ENCODE peak calls at places on chromosomes 16 and 17, in nine cellular contexts. G, I, O, Y, V, Q, L, S and M are unnamed samples.

GRCh38 chr17:40122466-40122943 is 734 bp downstream of the MSL1 start:
- DNase-seq in I (peak; percentile 68), G (peak; percentile 86), Y (peak; percentile 47), Q (no peak), V (no peak), S (peak; percentile 45), L (peak; percentile 41), O (peak; percentile 77), M (peak; percentile 64)

GRCh38 chr16:27225536-27226360 is 22.4 kb downstream of the KDM8 start:
- DNase-seq in V (no peak), Y (no peak), I (peak; percentile 51), G (no peak), L (no peak), Q (no peak), O (no peak), S (no peak), M (no peak)

GRCh38 chr17:67606471-67606870 is 111.3 kb upstream of the NOL11 start:
- DNase-seq in L (no peak), I (peak; percentile 71), O (no peak), G (no peak), Y (peak; percentile 30), S (no peak), V (no peak), Q (no peak), M (no peak)

GRCh38 chr17:18280766-18281165 is 20.3 kb downstream of the MIEF2 start:
- DNase-seq in L (no peak), G (no peak), O (no peak), Q (no peak), S (peak; percentile 21), Y (peak; percentile 27), I (no peak), V (no peak), M (no peak)

GRCh38 chr16:752008-752315 is 8.6 kb upstream of the MSLN start:
- DNase-seq in I (no peak), Q (no peak), L (no peak), Y (no peak), O (no peak), S (no peak), G (no peak), V (no peak), M (no peak)

GRCh38 chr16:88705746-88706287 is 391 bp downstream of the RNF166 start:
- DNase-seq in V (no peak), Q (no peak), I (peak; percentile 38), L (no peak), Y (no peak), O (no peak), S (no peak), G (no peak), M (peak; percentile 67)

GRCh38 chr17:6555331-6556120 is 829 bp downstream of the PITPNM3 start:
- DNase-seq in L (no peak), S (no peak), Y (peak; percentile 39), O (no peak), V (no peak), G (peak; percentile 79), Q (no peak), I (peak; percentile 38), M (peak; percentile 60)

GRCh38 chr17:17693253-17693954 is 12.1 kb downstream of the RAI1 start:
- DNase-seq in O (peak; percentile 78), G (peak; percentile 98), Y (no peak), V (no peak), L (no peak), Q (no peak), S (no peak), I (peak; percentile 86), M (no peak)

GRCh38 chr16:9049241-9049640 is 42.2 kb upstream of the HAPSTR1 start:
- DNase-seq in Q (no peak), O (no peak), V (no peak), I (no peak), L (peak; percentile 82), Y (peak; percentile 97), S (peak; percentile 90), G (no peak), M (peak; percentile 21)

GRCh38 chr17:16551878-16552636 is 16.9 kb downstream of the ZNF287 start:
- DNase-seq in L (no peak), G (no peak), Y (no peak), S (peak; percentile 2), I (no peak), O (no peak), Q (no peak), V (no peak), M (no peak)

GRCh38 chr17:57295526-57296023 is 39.3 kb downstream of the MSI2 start:
- DNase-seq in V (no peak), I (no peak), O (no peak), L (peak; percentile 39), G (peak; percentile 76), Y (peak; percentile 71), Q (no peak), S (peak; percentile 31), M (no peak)

GRCh38 chr16:72172105-72173034 is at the start of gene PMFBP1:
- DNase-seq in L (peak; percentile 90), S (peak; percentile 60), O (no peak), V (peak; percentile 46), G (peak; percentile 60), Q (no peak), I (peak; percentile 26), Y (peak; percentile 59), M (peak; percentile 17)

GRCh38 chr16:85052536-85052935 is 24.9 kb downstream of the KIAA0513 start:
- DNase-seq in S (peak; percentile 15), V (no peak), I (no peak), Y (no peak), O (no peak), Q (no peak), L (no peak), G (no peak), M (no peak)

GRCh38 chr17:13601776-13602551 is at the start of gene HS3ST3A1:
- DNase-seq in G (peak; percentile 97), I (no peak), Y (peak; percentile 82), L (peak; percentile 84), Q (no peak), O (no peak), V (peak; percentile 38), S (peak; percentile 87), M (peak; percentile 95)

GRCh38 chr16:87549627-87550509 is 52.4 kb upstream of the JPH3 start:
- DNase-seq in S (no peak), Y (no peak), L (no peak), Q (no peak), O (no peak), I (no peak), V (no peak), G (no peak), M (no peak)

GRCh38 chr17:57357830-57358426 is 101.6 kb downstream of the MSI2 start:
- DNase-seq in I (no peak), G (peak; percentile 76), V (no peak), S (no peak), L (no peak), Y (no peak), Q (no peak), O (no peak), M (no peak)

GRCh38 chr16:75593825-75594820 is 27.9 kb downstream of the GABARAPL2 start:
- DNase-seq in Y (peak; percentile 83), O (no peak), S (peak; percentile 9), G (peak; percentile 69), V (peak; percentile 80), L (peak; percentile 50), I (no peak), Q (no peak), M (peak; percentile 27)

GRCh38 chr16:53629607-53630312 is 73.9 kb downstream of the RPGRIP1L start:
- DNase-seq in O (no peak), I (peak; percentile 68), G (no peak), Y (no peak), L (no peak), Q (no peak), S (peak; percentile 5), V (no peak), M (no peak)

GRCh38 chr16:4383591-4384495 is 12.2 kb downstream of the VASN start:
- DNase-seq in G (peak; percentile 49), I (peak; percentile 12), Q (no peak), S (no peak), O (no peak), Y (no peak), V (no peak), L (no peak), M (no peak)

GRCh38 chr17:43411369-43411677 is 12.5 kb downstream of the ARL4D start:
- DNase-seq in I (no peak), Y (no peak), Q (no peak), V (no peak), L (no peak), G (no peak), S (no peak), O (no peak), M (no peak)

GRCh38 chr17:9175700-9176467 is 154.6 kb downstream of the NTN1 start:
- DNase-seq in L (no peak), I (no peak), G (no peak), V (no peak), O (no peak), Q (no peak), Y (no peak), S (no peak), M (no peak)

GRCh38 chr17:50148226-50149098 is 2.0 kb downstream of the PPP1R9B start:
- DNase-seq in S (no peak), G (peak; percentile 87), Q (peak; percentile 40), Y (peak; percentile 39), V (peak; percentile 52), O (no peak), I (peak; percentile 82), L (no peak), M (peak; percentile 67)

GRCh38 chr16:70496513-70496912 is 26.8 kb downstream of the COG4 start:
- DNase-seq in S (no peak), Y (no peak), I (no peak), V (no peak), L (no peak), O (no peak), Q (no peak), G (no peak), M (no peak)

GRCh38 chr17:28612531-28612930 is 1.5 kb downstream of the RSKR start:
- DNase-seq in S (no peak), O (no peak), V (no peak), Q (no peak), G (no peak), I (no peak), Y (no peak), L (no peak), M (no peak)

GRCh38 chr17:79800325-79801155 is 3.7 kb upstream of the CBX8 start:
- DNase-seq in G (peak; percentile 77), Q (no peak), S (peak; percentile 57), O (no peak), L (peak; percentile 21), V (peak; percentile 49), Y (peak; percentile 39), I (no peak), M (peak; percentile 54)

GRCh38 chr16:78505544-78506371 is 406.3 kb downstream of the WWOX start:
- DNase-seq in Y (no peak), V (no peak), S (peak; percentile 67), L (no peak), O (peak; percentile 85), Q (no peak), G (no peak), I (peak; percentile 50), M (peak; percentile 35)

GRCh38 chr17:82933006-82933310 is 93.1 kb upstream of the ZNF750 start:
- DNase-seq in S (no peak), Y (no peak), G (no peak), Q (no peak), O (peak; percentile 53), I (no peak), L (no peak), V (no peak), M (no peak)

GRCh38 chr17:2721603-2722002 is 10.0 kb upstream of the CLUH start:
- DNase-seq in V (no peak), L (no peak), O (no peak), Y (no peak), S (no peak), Q (no peak), G (no peak), I (no peak), M (no peak)

GRCh38 chr17:83125515-83126274 is 46.3 kb downstream of the METRNL start:
- DNase-seq in G (no peak), Y (no peak), Q (no peak), O (peak; percentile 74), L (no peak), V (peak; percentile 87), S (no peak), I (no peak), M (peak; percentile 58)

GRCh38 chr17:9253308-9253707 is 232.0 kb downstream of the NTN1 start:
- DNase-seq in I (no peak), Y (no peak), S (no peak), Q (no peak), G (no peak), L (no peak), V (no peak), O (no peak), M (no peak)

GRCh38 chr17:50133028-50133768 is 3.2 kb upstream of the SAMD14 start:
- DNase-seq in L (peak; percentile 58), Y (peak; percentile 55), O (peak; percentile 91), I (peak; percentile 71), V (no peak), G (peak; percentile 96), Q (no peak), S (peak; percentile 48), M (peak; percentile 78)